ENCODE peak calls at places on chromosomes 11 and 22, in four cellular contexts. N is neural progenitor cell, M is heart left ventricle, D is K562. A is an unnamed sample.

GRCh38 chr11:124886476-124886875 is 11.2 kb downstream of the ROBO4 start:
- DNase-seq in N (no peak), D (no peak), M (no peak), A (no peak)

GRCh38 chr11:20565236-20565635 is 34.2 kb upstream of the SLC6A5 start:
- DNase-seq in N (no peak), D (no peak), M (no peak), A (no peak)

GRCh38 chr11:113723706-113724246 is 17.7 kb upstream of the TMPRSS5 start:
- DNase-seq in D (no peak), N (no peak), M (no peak), A (no peak)

GRCh38 chr11:106594751-106595351 is 423.4 kb downstream of the GUCY1A2 start:
- DNase-seq in M (no peak), D (no peak), N (no peak), A (peak)

GRCh38 chr11:68643576-68643975 is 40.8 kb upstream of the GAL start:
- DNase-seq in D (peak), N (no peak), M (no peak), A (no peak)

GRCh38 chr11:2700415-2701211 is 819 bp upstream of the KCNQ1OT1 start:
- DNase-seq in D (peak), M (peak), N (peak), A (peak)

GRCh38 chr11:22730319-22730718 is 63.9 kb downstream of the GAS2 start:
- DNase-seq in D (no peak), M (no peak), N (peak), A (no peak)

GRCh38 chr11:76664578-76665061 is 5.9 kb downstream of the LRRC32 start:
- DNase-seq in D (peak), M (peak), N (no peak), A (no peak)

GRCh38 chr11:17486666-17487065 is 10.0 kb upstream of the ABCC8 start:
- DNase-seq in M (no peak), D (no peak), N (no peak), A (no peak)

GRCh38 chr11:121429556-121429955 is 22.6 kb upstream of the SORL1 start:
- DNase-seq in M (no peak), N (no peak), D (no peak), A (no peak)

GRCh38 chr22:19225560-19225959 is 47.0 kb upstream of the SLC25A1 start:
- DNase-seq in D (no peak), N (no peak), M (no peak), A (no peak)

GRCh38 chr11:64148200-64148916 is 17.6 kb downstream of the MACROD1 start:
- DNase-seq in N (peak), D (peak), M (peak), A (peak)

GRCh38 chr11:2991477-2992233 is 474 bp downstream of the NAP1L4 start:
- DNase-seq in N (no peak), M (peak), D (no peak), A (peak)

GRCh38 chr11:69939551-69940245 is 120.5 kb upstream of the FGF3 start:
- DNase-seq in D (no peak), M (peak), N (no peak), A (peak)

GRCh38 chr11:102225689-102226562 is 91.4 kb upstream of the BIRC3 start:
- DNase-seq in M (no peak), N (no peak), D (no peak), A (peak)

GRCh38 chr22:21634081-21634480 is 1.5 kb downstream of the CCDC116 start:
- DNase-seq in D (no peak), M (no peak), N (no peak), A (no peak)

GRCh38 chr22:21775061-21775460 is 39.5 kb upstream of the YPEL1 start:
- DNase-seq in D (peak), M (no peak), N (no peak), A (no peak)

GRCh38 chr22:20533879-20534265 is 26.5 kb downstream of the MED15 start:
- DNase-seq in N (no peak), D (no peak), M (no peak), A (no peak)

GRCh38 chr11:71158936-71159335 is 93.4 kb downstream of the SHANK2 start:
- DNase-seq in N (no peak), M (no peak), D (no peak), A (no peak)

GRCh38 chr11:29780756-29781155 is 236.1 kb downstream of the KCNA4 start:
- DNase-seq in N (peak), M (peak), D (no peak), A (no peak)

GRCh38 chr11:126544311-126545056 is 189.0 kb downstream of the ST3GAL4 start:
- DNase-seq in M (no peak), N (peak), D (no peak), A (peak)

GRCh38 chr11:67357831-67358555 is 4.6 kb upstream of the POLD4 start:
- DNase-seq in M (no peak), N (no peak), D (peak), A (peak)

GRCh38 chr22:32281092-32281491 is 25.9 kb upstream of the SLC5A4 start:
- DNase-seq in D (no peak), M (no peak), N (no peak), A (peak)

GRCh38 chr22:32558681-32559355 is 84.2 kb downstream of the FBXO7 start:
- DNase-seq in D (no peak), N (no peak), M (peak), A (peak)

GRCh38 chr22:20919718-20920117 is 2.5 kb downstream of the CRKL start:
- DNase-seq in D (no peak), N (no peak), M (no peak), A (peak)

GRCh38 chr11:26827567-26828037 is 105.7 kb upstream of the SLC5A12 start:
- DNase-seq in M (no peak), N (no peak), D (no peak), A (peak)

GRCh38 chr11:26830757-26831156 is 108.9 kb upstream of the SLC5A12 start:
- DNase-seq in N (no peak), M (no peak), D (no peak), A (peak)

GRCh38 chr11:26823963-26824362 is 102.1 kb upstream of the SLC5A12 start:
- DNase-seq in D (no peak), N (no peak), M (no peak), A (no peak)

GRCh38 chr11:26830218-26830617 is 108.4 kb upstream of the SLC5A12 start:
- DNase-seq in M (no peak), N (no peak), D (no peak), A (no peak)

DNA sequence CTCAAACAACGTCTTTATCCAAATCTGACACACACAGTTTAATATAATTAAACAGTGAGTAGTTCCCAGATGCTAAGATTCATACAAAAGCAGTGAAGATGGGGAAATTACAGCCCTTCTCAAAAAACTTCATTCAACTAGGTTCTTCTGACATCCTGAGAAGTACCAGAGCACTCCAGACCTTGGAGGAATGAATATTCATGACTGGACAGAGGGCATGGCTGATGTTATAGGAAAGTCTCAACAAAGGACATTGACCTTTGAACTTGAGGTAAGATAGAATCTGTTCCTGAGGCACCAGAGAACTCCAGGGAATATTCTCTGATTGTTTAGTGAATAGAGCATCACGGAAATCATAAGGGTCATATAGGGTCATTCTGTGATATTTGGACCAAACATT is 106.4 kb upstream of the SLC5A12 start:
- DNase-seq in M (no peak), N (no peak), D (no peak), A (no peak)
- TF ChIP-seq CTCF in M (no peak), N (no peak), D (no peak), A (no peak)

GRCh38 chr22:44493206-44493605 is 4.8 kb downstream of the RTL6 start:
- DNase-seq in D (no peak), N (no peak), M (no peak), A (no peak)

GRCh38 chr22:44496305-44496704 is 1.7 kb downstream of the RTL6 start:
- DNase-seq in M (no peak), D (no peak), N (no peak), A (no peak)

GRCh38 chr22:44495629-44496028 is 2.4 kb downstream of the RTL6 start:
- DNase-seq in N (no peak), D (no peak), M (no peak), A (no peak)

GRCh38 chr22:44496844-44497217 is 1.2 kb downstream of the RTL6 start:
- DNase-seq in D (no peak), N (no peak), M (no peak), A (no peak)

GRCh38 chr22:44494497-44494896 is 3.5 kb downstream of the RTL6 start:
- DNase-seq in M (peak), D (no peak), N (no peak), A (no peak)
- H3K4me3 ChIP-seq in M (no peak), D (no peak), N (no peak), A (no peak)

DNA sequence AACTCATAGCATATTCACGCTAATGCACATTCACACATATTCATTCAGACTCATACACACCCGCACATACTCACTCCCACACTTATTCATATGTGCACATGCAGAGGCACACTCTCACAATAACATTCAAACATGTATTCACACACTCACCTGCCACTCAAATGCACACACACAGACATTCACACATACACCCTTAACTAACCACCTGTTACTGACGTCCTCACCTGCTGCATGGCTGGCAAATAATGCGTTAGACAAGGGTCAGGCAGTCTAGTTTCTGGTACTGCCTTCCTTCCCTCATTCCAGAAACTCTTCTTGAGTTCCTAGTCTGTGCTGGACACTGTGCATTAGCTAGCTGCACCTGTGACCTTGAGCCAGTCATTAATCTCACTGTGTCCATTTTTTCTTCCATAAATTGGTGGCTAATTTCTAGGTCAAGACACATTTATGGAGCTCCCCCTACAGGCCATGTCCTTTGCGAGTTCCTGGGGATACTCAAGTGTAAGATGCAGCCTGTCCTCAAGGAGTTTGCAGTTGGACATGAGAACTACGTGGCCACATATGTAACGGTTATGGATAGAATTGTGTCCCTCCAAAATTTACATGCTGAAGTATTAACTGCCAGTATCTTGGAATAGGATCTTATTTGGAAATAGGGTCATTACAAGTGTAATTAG is 34.5 kb upstream of the SEZ6L start:
- DNase-seq in N (no peak), M (no peak), D (no peak), A (no peak)
- TF ChIP-seq CTCF in N (peak), M (no peak), D (no peak), A (no peak)

GRCh38 chr11:57307666-57308270 is 17.0 kb downstream of the TNKS1BP1 start:
- DNase-seq in M (no peak), D (no peak), N (no peak), A (no peak)
- H3K4me3 ChIP-seq in M (no peak), D (no peak), N (no peak), A (no peak)

GRCh38 chr11:107969219-107969618 is 39.5 kb upstream of the CUL5 start:
- DNase-seq in D (peak), M (no peak), N (no peak), A (no peak)
- TF ChIP-seq CTCF in D (no peak), M (no peak), N (peak), A (no peak)

DNA sequence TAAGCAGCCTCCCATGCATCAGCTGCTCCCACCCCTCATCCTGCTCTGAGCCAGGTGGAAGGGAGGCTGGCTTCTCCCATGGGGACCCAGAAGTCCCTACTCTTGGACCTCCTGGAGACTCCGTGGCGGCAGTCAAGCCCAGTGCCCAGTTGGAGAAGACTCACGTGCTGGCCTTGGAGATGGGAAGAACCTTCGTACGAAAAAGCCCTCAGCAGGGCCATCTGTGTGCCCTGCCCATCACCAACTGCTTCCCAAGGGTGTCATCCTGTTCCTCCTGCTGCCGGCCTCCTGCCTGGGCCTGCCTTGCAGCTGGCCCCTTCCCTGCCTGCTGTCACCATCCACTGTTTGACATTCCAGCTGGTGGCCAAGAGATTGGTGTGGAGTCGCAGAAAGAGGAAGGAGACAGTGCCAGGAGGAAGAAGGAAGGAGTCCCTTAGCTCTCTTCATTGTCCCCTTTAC is 28.0 kb downstream of the ARHGAP1 start:
- DNase-seq in N (no peak), M (peak), D (no peak), A (no peak)
- H3K4me3 ChIP-seq in N (no peak), M (no peak), D (no peak), A (no peak)

GRCh38 chr22:44500623-44501022 is 2.6 kb upstream of the RTL6 start:
- DNase-seq in D (no peak), N (no peak), M (no peak), A (no peak)

GRCh38 chr22:44497904-44498242 is at the start of gene RTL6:
- DNase-seq in D (no peak), N (no peak), M (no peak), A (no peak)

GRCh38 chr22:44491666-44492405 is 6.2 kb downstream of the RTL6 start:
- DNase-seq in D (no peak), N (no peak), M (no peak), A (no peak)

GRCh38 chr22:44497218-44497903 is 672 bp downstream of the RTL6 start:
- DNase-seq in D (peak), N (peak), M (no peak), A (no peak)
- TF ChIP-seq CTCF in D (no peak), N (no peak), M (no peak), A (no peak)

DNA sequence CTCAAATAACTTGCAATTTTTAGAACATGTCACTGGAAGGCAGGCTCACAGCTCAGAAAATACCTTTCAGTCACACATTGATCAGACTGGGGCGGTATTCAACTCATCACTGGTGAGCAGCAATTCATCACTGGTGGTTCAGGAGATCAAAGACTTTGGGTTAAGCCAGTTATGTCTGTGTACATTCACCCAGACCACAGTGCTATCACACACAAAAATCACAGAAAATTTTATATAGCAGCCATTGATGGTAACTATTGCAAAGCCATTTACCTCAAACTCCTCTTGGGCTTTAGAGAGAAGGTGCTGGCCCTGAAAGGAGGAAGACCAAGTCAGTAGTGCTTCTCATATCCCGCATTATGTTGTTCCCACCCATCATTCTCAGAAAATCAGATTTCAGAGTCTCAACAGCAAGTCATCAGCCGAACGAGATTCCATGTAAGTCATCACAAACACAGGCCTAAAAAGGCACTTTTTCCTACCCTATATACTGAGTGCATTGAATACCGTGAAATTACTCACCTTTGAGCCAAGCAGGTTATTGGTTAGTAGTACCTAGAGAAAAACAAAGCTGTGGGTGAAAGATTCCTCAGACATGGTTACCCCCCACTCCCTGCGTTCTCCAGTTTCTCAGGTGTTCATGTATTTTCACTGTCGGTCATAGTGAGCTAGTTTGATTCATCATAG is 14.0 kb upstream of the WDR74 start:
- DNase-seq in N (no peak), M (no peak), D (no peak), A (no peak)
- H3K4me3 ChIP-seq in N (peak), M (no peak), D (peak), A (peak)

GRCh38 chr22:36986242-36986821 is 32.9 kb downstream of the TST start:
- DNase-seq in N (peak), D (peak), M (no peak), A (no peak)
- TF ChIP-seq CTCF in N (peak), D (peak), M (peak), A (peak)

GRCh38 chr22:42072606-42073330 is 1.3 kb upstream of the PHETA2 start:
- DNase-seq in N (no peak), M (peak), D (no peak), A (no peak)

GRCh38 chr22:42074846-42075245 is 798 bp downstream of the PHETA2 start:
- DNase-seq in M (no peak), N (no peak), D (no peak), A (no peak)

GRCh38 chr22:42075277-42075676 is 1.2 kb downstream of the PHETA2 start:
- DNase-seq in D (no peak), M (no peak), N (no peak), A (no peak)

GRCh38 chr22:42074153-42074750 is at the start of gene PHETA2:
- DNase-seq in M (peak), D (no peak), N (peak), A (peak)

DNA sequence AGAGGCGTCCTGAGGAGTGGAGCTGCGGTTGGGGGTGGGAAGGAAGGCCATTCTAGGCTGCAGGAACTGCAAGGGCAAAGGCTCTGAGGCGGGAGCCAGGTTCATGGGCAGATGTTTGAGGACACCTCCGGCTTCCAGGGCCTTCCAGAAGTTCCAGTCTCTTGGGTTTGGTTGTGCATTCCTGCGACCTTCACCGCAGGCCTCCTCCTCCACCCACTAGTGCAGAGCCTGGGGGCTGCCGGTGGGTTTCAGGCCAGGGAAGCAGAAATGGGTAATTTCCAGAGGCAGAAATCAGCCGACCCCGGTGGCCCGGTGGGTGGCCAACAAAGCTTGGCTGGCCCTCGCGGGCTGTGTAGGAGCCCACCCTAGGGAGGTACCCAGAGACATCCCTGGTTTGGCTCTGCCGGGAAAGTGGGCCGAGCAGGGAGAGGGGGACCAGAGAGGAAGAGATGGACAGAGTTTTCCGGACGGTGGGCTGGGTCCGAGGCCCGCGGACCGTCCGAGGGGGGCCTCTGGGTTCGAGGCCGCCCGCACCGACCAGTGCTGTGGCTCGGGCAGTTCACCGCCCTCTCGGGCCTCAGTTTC is 388 bp upstream of the PHETA2 start:
- DNase-seq in M (no peak), N (no peak), D (no peak), A (no peak)
- H3K4me3 ChIP-seq in M (peak), N (no peak), D (no peak), A (peak)